ENCODE peak calls at places on chromosomes 6 and 20, in four cellular contexts. One of them, this sample, is unnamed.

GRCh38 chr6:90186637-90187361 is 109.8 kb downstream of the BACH2 start:
- DNase-seq in PC-3: no peak
- DNase-seq in brain microvascular endothelial cell: no peak
- DNase-seq in body of pancreas: no peak
- DNase-seq in this sample: no peak

GRCh38 chr6:17454316-17455005 is 61.1 kb downstream of the CAP2 start:
- DNase-seq in brain microvascular endothelial cell: peak; percentile 21
- DNase-seq in body of pancreas: no peak
- DNase-seq in PC-3: no peak
- DNase-seq in this sample: no peak

GRCh38 chr6:28443112-28443773 is at the start of gene ZSCAN23:
- DNase-seq in brain microvascular endothelial cell: peak; percentile 90
- DNase-seq in body of pancreas: peak; percentile 66
- DNase-seq in PC-3: peak; percentile 91
- DNase-seq in this sample: peak; percentile 34

GRCh38 chr20:50848341-50848808 is 53.5 kb downstream of the BCAS4 start:
- DNase-seq in PC-3: no peak
- DNase-seq in brain microvascular endothelial cell: no peak
- DNase-seq in body of pancreas: peak; percentile 54
- DNase-seq in this sample: no peak

GRCh38 chr6:72554203-72554564 is 67.7 kb upstream of the KCNQ5 start:
- DNase-seq in PC-3: peak; percentile 79
- DNase-seq in body of pancreas: no peak
- DNase-seq in brain microvascular endothelial cell: peak; percentile 67
- DNase-seq in this sample: no peak

GRCh38 chr6:160278786-160279310 is 20.2 kb upstream of the SLC22A2 start:
- DNase-seq in brain microvascular endothelial cell: no peak
- DNase-seq in body of pancreas: no peak
- DNase-seq in PC-3: no peak
- DNase-seq in this sample: no peak

GRCh38 chr20:2794866-2795447 is 5.5 kb downstream of the CPXM1 start:
- DNase-seq in body of pancreas: no peak
- DNase-seq in PC-3: no peak
- DNase-seq in brain microvascular endothelial cell: no peak
- DNase-seq in this sample: no peak

GRCh38 chr20:31827059-31827458 is 7.9 kb downstream of the MYLK2 start:
- DNase-seq in brain microvascular endothelial cell: no peak
- DNase-seq in PC-3: no peak
- DNase-seq in body of pancreas: no peak
- DNase-seq in this sample: no peak

DNA sequence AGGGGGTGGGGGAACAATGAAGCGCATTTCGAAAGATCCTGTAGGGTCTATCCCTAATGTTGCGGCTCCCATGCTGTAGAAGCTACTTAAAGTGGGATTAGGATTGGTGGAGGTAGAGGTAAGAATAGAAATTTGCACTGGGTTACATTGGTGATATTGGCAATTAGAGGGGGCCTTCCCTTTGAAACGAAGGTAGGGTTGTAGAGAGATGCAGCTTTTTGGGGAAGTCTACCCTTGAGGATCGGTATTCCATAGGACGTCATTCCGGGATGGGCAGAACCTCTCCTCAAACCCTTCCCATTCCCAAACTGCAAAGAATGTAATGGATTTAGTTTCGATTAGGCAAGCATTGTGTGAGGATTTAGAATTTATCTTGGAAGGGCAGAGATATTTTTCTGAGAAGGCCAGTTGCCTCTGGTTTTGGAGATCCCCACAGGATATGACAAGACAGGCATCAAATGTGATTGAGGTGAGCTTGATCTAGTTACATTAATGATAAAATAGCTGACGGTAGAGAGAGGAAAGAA is 5.4 kb upstream of the ZNFX1 start:
- DNase-seq in brain microvascular endothelial cell: no peak
- DNase-seq in body of pancreas: no peak
- DNase-seq in PC-3: no peak
- DNase-seq in this sample: no peak
- H3K27ac ChIP-seq in brain microvascular endothelial cell: no peak overlapping the region
- H3K27ac ChIP-seq in body of pancreas: no peak overlapping the region
- H3K27ac ChIP-seq in PC-3: no peak overlapping the region
- H3K27ac ChIP-seq in this sample: peak overlapping the region; percentile 93

GRCh38 chr6:106797186-106797585 is 167.8 kb downstream of the QRSL1 start:
- DNase-seq in brain microvascular endothelial cell: no peak
- DNase-seq in body of pancreas: no peak
- DNase-seq in PC-3: no peak
- DNase-seq in this sample: no peak
- H3K27ac ChIP-seq in brain microvascular endothelial cell: no peak overlapping the region
- H3K27ac ChIP-seq in body of pancreas: no peak overlapping the region
- H3K27ac ChIP-seq in PC-3: no peak overlapping the region
- H3K27ac ChIP-seq in this sample: peak overlapping the region; percentile 85

GRCh38 chr20:36854343-36855240 is 21.3 kb upstream of the TLDC2 start:
- DNase-seq in brain microvascular endothelial cell: no peak
- DNase-seq in body of pancreas: no peak
- DNase-seq in PC-3: no peak
- DNase-seq in this sample: no peak

GRCh38 chr20:36855241-36855657 is 20.7 kb upstream of the TLDC2 start:
- DNase-seq in body of pancreas: no peak
- DNase-seq in PC-3: no peak
- DNase-seq in brain microvascular endothelial cell: no peak
- DNase-seq in this sample: no peak

GRCh38 chr20:36859282-36859555 is 16.7 kb upstream of the TLDC2 start:
- DNase-seq in PC-3: no peak
- DNase-seq in brain microvascular endothelial cell: no peak
- DNase-seq in body of pancreas: no peak
- DNase-seq in this sample: no peak

GRCh38 chr20:36856196-36856595 is 19.7 kb upstream of the TLDC2 start:
- DNase-seq in brain microvascular endothelial cell: no peak
- DNase-seq in PC-3: peak; percentile 38
- DNase-seq in body of pancreas: no peak
- DNase-seq in this sample: no peak

DNA sequence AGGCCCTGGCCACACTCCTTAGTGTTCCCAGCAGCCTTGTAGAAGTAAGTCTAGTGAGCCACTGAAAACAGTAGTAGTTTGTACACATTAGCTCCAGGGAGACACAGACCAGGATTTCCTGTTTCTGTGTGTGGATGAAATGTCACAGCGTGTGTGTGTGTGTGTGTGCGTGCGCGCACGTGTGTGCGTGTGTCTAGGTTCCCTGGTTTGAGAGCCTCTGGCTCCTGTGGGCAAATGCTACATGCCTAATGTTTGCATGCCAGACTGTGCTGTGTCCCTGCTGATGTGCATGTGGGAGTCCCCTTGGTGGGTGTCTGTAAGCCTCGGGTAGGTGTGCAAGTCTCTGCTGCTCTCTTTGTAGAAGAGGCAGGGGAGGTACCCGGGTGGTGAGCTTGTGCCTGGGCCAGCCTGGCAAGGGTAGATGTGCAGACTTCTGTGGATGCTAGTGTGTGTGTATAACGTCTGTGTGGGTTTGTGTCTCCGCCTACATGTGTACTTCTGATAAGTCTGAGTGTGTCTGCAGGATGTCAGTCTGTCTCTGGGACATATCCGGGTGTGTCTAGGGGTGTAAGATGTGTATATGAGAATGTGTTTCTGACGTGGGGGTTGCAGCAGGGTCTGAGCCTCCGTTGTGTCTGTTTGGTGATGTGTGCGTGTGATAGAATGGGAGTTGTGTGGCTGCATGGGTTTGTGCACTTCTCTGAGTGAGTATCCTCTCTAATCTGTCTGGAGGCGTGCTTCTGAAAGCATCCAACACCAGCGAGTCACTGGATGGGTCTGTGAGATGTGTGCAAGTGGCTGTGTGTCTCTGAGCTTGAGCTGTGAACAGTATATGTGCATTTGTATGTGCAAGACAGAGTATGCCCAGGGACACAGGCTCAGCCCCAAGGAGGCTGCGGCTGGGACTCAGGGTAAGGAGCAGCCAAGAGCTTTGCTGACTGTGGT is 19.0 kb upstream of the TLDC2 start:
- DNase-seq in brain microvascular endothelial cell: no peak
- DNase-seq in PC-3: peak; percentile 32
- DNase-seq in body of pancreas: no peak
- DNase-seq in this sample: no peak
- H3K27ac ChIP-seq in brain microvascular endothelial cell: no peak overlapping the region
- H3K27ac ChIP-seq in PC-3: peak overlapping the region; percentile 5
- H3K27ac ChIP-seq in body of pancreas: no peak overlapping the region
- H3K27ac ChIP-seq in this sample: peak overlapping the region; percentile 82

GRCh38 chr20:47336013-47336754 is 20.3 kb downstream of the ZMYND8 start:
- DNase-seq in PC-3: no peak
- DNase-seq in body of pancreas: no peak
- DNase-seq in brain microvascular endothelial cell: no peak
- DNase-seq in this sample: no peak
- H3K27ac ChIP-seq in PC-3: no peak overlapping the region
- H3K27ac ChIP-seq in body of pancreas: peak overlapping the region; percentile 16
- H3K27ac ChIP-seq in brain microvascular endothelial cell: peak overlapping the region; percentile 93
- H3K27ac ChIP-seq in this sample: peak overlapping the region; percentile 94

GRCh38 chr20:25252686-25253421 is 5.0 kb downstream of the PYGB start:
- DNase-seq in body of pancreas: no peak
- DNase-seq in brain microvascular endothelial cell: no peak
- DNase-seq in PC-3: peak; percentile 35
- DNase-seq in this sample: no peak

GRCh38 chr20:25251558-25251957 is 3.7 kb downstream of the PYGB start:
- DNase-seq in body of pancreas: no peak
- DNase-seq in brain microvascular endothelial cell: no peak
- DNase-seq in PC-3: no peak
- DNase-seq in this sample: no peak

GRCh38 chr20:25251019-25251418 is 3.1 kb downstream of the PYGB start:
- DNase-seq in body of pancreas: no peak
- DNase-seq in brain microvascular endothelial cell: no peak
- DNase-seq in PC-3: no peak
- DNase-seq in this sample: no peak

GRCh38 chr20:25253606-25254275 is 5.9 kb downstream of the PYGB start:
- DNase-seq in brain microvascular endothelial cell: no peak
- DNase-seq in body of pancreas: no peak
- DNase-seq in PC-3: no peak
- DNase-seq in this sample: no peak

GRCh38 chr20:25252226-25252625 is 4.3 kb downstream of the PYGB start:
- DNase-seq in brain microvascular endothelial cell: no peak
- DNase-seq in body of pancreas: no peak
- DNase-seq in PC-3: no peak
- DNase-seq in this sample: no peak
- H3K27ac ChIP-seq in brain microvascular endothelial cell: no peak overlapping the region
- H3K27ac ChIP-seq in body of pancreas: no peak overlapping the region
- H3K27ac ChIP-seq in PC-3: no peak overlapping the region
- H3K27ac ChIP-seq in this sample: peak overlapping the region; percentile 100

DNA sequence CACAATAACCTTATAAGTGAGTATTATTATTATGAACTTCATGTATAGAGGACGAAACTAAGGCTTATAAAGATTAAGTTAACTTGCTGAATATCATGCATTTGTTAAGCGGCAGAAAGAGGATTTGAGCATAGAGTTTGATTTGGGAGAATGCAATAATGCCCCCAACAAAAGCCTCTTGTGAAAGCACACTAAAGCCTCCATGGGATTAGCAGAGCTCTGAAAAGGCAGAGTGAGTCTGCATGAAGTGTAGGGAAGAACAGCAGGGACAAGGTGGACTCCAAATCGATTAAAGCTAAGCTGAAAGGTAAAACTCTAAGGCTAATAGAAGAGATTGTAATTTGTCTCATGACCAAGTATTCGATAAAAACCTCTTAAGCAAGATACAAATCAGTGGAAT is 100.3 kb downstream of the SH3BGRL2 start:
- DNase-seq in body of pancreas: no peak
- DNase-seq in PC-3: no peak
- DNase-seq in brain microvascular endothelial cell: no peak
- DNase-seq in this sample: no peak
- H3K27ac ChIP-seq in body of pancreas: no peak overlapping the region
- H3K27ac ChIP-seq in PC-3: no peak overlapping the region
- H3K27ac ChIP-seq in brain microvascular endothelial cell: no peak overlapping the region
- H3K27ac ChIP-seq in this sample: no peak overlapping the region

GRCh38 chr6:149897855-149898744 is at the start of gene RAET1E:
- DNase-seq in body of pancreas: no peak
- DNase-seq in PC-3: no peak
- DNase-seq in brain microvascular endothelial cell: no peak
- DNase-seq in this sample: no peak

GRCh38 chr6:149897015-149897697 is 757 bp downstream of the RAET1E start:
- DNase-seq in PC-3: peak; percentile 83
- DNase-seq in brain microvascular endothelial cell: peak; percentile 70
- DNase-seq in body of pancreas: peak; percentile 46
- DNase-seq in this sample: no peak

GRCh38 chr6:149898966-149899365 is 1.1 kb upstream of the RAET1E start:
- DNase-seq in PC-3: no peak
- DNase-seq in brain microvascular endothelial cell: no peak
- DNase-seq in body of pancreas: no peak
- DNase-seq in this sample: no peak

GRCh38 chr6:149896491-149896890 is 1.4 kb downstream of the RAET1E start:
- DNase-seq in PC-3: peak; percentile 20
- DNase-seq in body of pancreas: no peak
- DNase-seq in brain microvascular endothelial cell: peak; percentile 40
- DNase-seq in this sample: no peak

DNA sequence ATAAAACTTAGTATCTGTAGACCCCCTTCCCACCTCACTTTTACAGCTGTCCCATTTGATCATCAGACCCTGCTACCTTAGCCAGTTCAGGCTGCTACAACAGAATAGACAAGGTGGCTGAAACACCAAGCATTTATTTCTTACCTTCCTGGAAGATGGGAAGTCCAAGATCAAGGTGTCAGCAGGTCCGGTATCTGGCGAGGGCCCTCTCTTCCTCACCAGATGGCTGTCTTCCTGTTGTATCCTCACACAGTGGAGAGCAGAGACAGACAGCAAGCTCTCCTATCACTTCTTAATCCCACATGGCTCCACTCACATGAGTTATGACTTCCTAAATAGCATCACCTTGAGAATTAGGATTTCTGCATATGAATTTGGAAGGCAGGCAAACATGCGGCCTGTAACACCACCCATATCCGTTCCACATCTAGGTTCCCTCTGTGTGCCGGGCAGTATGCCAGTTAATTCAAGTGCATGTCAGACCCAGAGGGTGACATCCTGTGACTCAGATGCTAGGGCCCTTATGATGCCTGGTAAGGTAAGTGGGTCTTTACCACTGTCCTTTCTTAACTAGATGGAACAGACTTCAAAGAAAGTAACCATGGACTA is 2.1 kb downstream of the RAET1E start:
- DNase-seq in PC-3: peak; percentile 90
- DNase-seq in body of pancreas: no peak
- DNase-seq in brain microvascular endothelial cell: peak; percentile 53
- DNase-seq in this sample: no peak
- H3K27ac ChIP-seq in PC-3: peak overlapping the region; percentile 86
- H3K27ac ChIP-seq in body of pancreas: no peak overlapping the region
- H3K27ac ChIP-seq in brain microvascular endothelial cell: no peak overlapping the region
- H3K27ac ChIP-seq in this sample: peak overlapping the region; percentile 86

DNA sequence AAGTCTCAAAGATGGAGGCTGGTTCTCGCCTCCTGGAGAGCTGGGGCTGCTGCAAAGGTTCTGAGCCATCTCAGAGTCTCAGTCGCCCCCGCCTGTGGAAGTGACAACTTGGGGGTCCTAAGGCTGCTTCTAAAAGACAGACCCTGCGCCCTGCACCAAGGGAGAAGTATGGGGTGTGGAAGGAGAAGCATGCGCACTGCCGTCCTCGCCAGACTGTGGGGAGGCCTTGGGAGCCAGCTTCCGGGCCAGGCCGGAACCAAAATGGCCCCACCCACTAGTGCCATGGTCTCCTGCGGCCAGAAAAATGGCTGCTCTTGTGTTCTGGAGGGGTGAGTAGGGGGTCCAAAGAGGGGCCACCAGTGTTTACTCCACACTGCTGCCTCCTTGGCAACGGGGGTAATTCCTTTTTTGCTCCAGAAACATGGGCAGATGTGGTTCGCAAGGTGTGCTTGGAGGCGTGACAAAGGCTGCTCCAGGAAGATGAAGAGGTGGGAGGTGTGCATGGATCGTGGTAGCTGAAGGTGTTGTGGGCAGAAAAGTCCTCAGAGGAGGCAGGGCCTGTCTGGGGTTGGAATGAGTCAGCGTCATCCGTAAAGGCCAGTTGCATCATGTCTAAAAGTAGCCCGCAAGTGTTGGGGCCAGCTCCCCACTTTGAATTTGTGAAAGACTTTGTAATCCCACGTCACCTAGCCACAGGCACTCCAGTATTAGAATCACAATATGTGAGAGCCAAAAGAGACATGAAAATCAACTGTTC is 329.8 kb upstream of the SOX4 start:
- DNase-seq in body of pancreas: no peak
- DNase-seq in brain microvascular endothelial cell: peak; percentile 41
- DNase-seq in PC-3: peak; percentile 30
- DNase-seq in this sample: peak; percentile 97
- H3K27ac ChIP-seq in body of pancreas: no peak overlapping the region
- H3K27ac ChIP-seq in brain microvascular endothelial cell: no peak overlapping the region
- H3K27ac ChIP-seq in PC-3: peak overlapping the region; percentile 84
- H3K27ac ChIP-seq in this sample: peak overlapping the region; percentile 93